ENCODE peak calls at places on chromosomes 5 and 9, in nine cellular contexts. N, D, A, T, W, B, X, Z and U are unnamed samples.

GRCh38 chr5:50711280-50711679 is 44.8 kb downstream of the PARP8 start:
- DNase-seq in N (peak), D (no peak), A (peak), T (no peak), W (no peak), B (no peak), X (no peak), Z (peak), U (no peak)

GRCh38 chr5:167716376-167716775 is 575.1 kb upstream of the WWC1 start:
- DNase-seq in N (no peak), D (no peak), A (no peak), T (no peak), W (no peak), B (peak), X (no peak), Z (no peak), U (no peak)

GRCh38 chr5:176870110-176870591 is 29.0 kb downstream of the HK3 start:
- DNase-seq in N (no peak), D (no peak), A (no peak), T (no peak), W (peak), B (no peak), X (no peak), Z (peak), U (peak)

GRCh38 chr5:113502073-113502472 is 11.4 kb upstream of the YTHDC2 start:
- DNase-seq in N (no peak), D (no peak), A (no peak), T (no peak), W (no peak), B (no peak), X (no peak), Z (no peak), U (no peak)

GRCh38 chr5:55188656-55189380 is 15.8 kb upstream of the CDC20B start:
- DNase-seq in N (no peak), D (no peak), A (no peak), T (no peak), W (no peak), B (no peak), X (no peak), Z (no peak), U (no peak)

GRCh38 chr5:110549301-110549700 is 177.2 kb downstream of the TMEM232 start:
- DNase-seq in N (no peak), D (no peak), A (no peak), T (no peak), W (no peak), B (no peak), X (no peak), Z (no peak), U (peak)

GRCh38 chr5:96627792-96628191 is 34.4 kb upstream of the CAST start:
- DNase-seq in N (no peak), D (no peak), A (no peak), T (no peak), W (no peak), B (no peak), X (no peak), Z (no peak), U (no peak)

GRCh38 chr5:56313596-56313995 is 80.5 kb upstream of the ANKRD55 start:
- DNase-seq in N (no peak), D (no peak), A (no peak), T (no peak), W (no peak), B (no peak), X (no peak), Z (no peak), U (peak)

GRCh38 chr5:151427258-151427657 is 20.1 kb upstream of the SLC36A1 start:
- DNase-seq in N (no peak), D (no peak), A (no peak), T (no peak), W (no peak), B (no peak), X (no peak), Z (no peak), U (no peak)

GRCh38 chr5:33470544-33470943 is 29.8 kb downstream of the TARS1 start:
- DNase-seq in N (no peak), D (no peak), A (peak), T (no peak), W (no peak), B (peak), X (no peak), Z (peak), U (peak)

GRCh38 chr9:15353892-15354291 is 46.9 kb upstream of the TTC39B start:
- DNase-seq in N (no peak), D (no peak), A (no peak), T (no peak), W (no peak), B (no peak), X (no peak), Z (no peak), U (no peak)

GRCh38 chr9:128108784-128109709 is 18.5 kb downstream of the PTGES2 start:
- DNase-seq in N (no peak), D (no peak), A (no peak), T (no peak), W (peak), B (no peak), X (no peak), Z (no peak), U (no peak)

GRCh38 chr5:173318881-173319609 is 9.2 kb downstream of the STC2 start:
- DNase-seq in N (no peak), D (no peak), A (no peak), T (no peak), W (no peak), B (no peak), X (no peak), Z (no peak), U (no peak)

GRCh38 chr5:151448038-151448985 is 909 bp downstream of the SLC36A1 start:
- DNase-seq in N (no peak), D (no peak), A (no peak), T (no peak), W (peak), B (no peak), X (no peak), Z (peak), U (peak)

GRCh38 chr9:121267689-121268597 is at the start of gene GSN:
- DNase-seq in N (peak), D (peak), A (peak), T (peak), W (peak), B (no peak), X (no peak), Z (peak), U (peak)

GRCh38 chr5:96565843-96566242 is 96.3 kb upstream of the CAST start:
- DNase-seq in N (no peak), D (no peak), A (no peak), T (no peak), W (no peak), B (peak), X (no peak), Z (peak), U (peak)

GRCh38 chr9:114662081-114662989 is 4.7 kb upstream of the TEX53 start:
- DNase-seq in N (peak), D (peak), A (no peak), T (no peak), W (peak), B (no peak), X (no peak), Z (peak), U (peak)

GRCh38 chr9:92600075-92600741 is 64.4 kb upstream of the ECM2 start:
- DNase-seq in N (no peak), D (no peak), A (no peak), T (no peak), W (no peak), B (no peak), X (no peak), Z (no peak), U (peak)

GRCh38 chr5:71780597-71780996 is 61.5 kb downstream of the CARTPT start:
- DNase-seq in N (no peak), D (no peak), A (no peak), T (no peak), W (no peak), B (no peak), X (no peak), Z (no peak), U (no peak)

GRCh38 chr9:128523199-128523925 is 18.8 kb downstream of the GLE1 start:
- DNase-seq in N (no peak), D (no peak), A (no peak), T (no peak), W (peak), B (peak), X (no peak), Z (peak), U (no peak)

GRCh38 chr5:125874717-125875116 is 548.5 kb upstream of the GRAMD2B start:
- DNase-seq in N (no peak), D (no peak), A (peak), T (no peak), W (peak), B (no peak), X (no peak), Z (peak), U (peak)

GRCh38 chr9:15352301-15352700 is 45.3 kb upstream of the TTC39B start:
- DNase-seq in N (no peak), D (no peak), A (no peak), T (no peak), W (no peak), B (no peak), X (no peak), Z (no peak), U (peak)

GRCh38 chr5:99025298-99026045 is 96.7 kb upstream of the CHD1 start:
- DNase-seq in N (no peak), D (no peak), A (no peak), T (no peak), W (no peak), B (no peak), X (no peak), Z (no peak), U (no peak)

GRCh38 chr5:19125956-19126713 is 861.9 kb downstream of the CDH18 start:
- DNase-seq in N (no peak), D (no peak), A (no peak), T (no peak), W (no peak), B (no peak), X (no peak), Z (peak), U (peak)

GRCh38 chr5:145752534-145752933 is 82.6 kb downstream of the PRELID2 start:
- DNase-seq in N (no peak), D (no peak), A (no peak), T (no peak), W (no peak), B (no peak), X (no peak), Z (no peak), U (no peak)

GRCh38 chr9:110977259-110977709 is 61.0 kb downstream of the LPAR1 start:
- DNase-seq in N (no peak), D (no peak), A (peak), T (no peak), W (no peak), B (peak), X (no peak), Z (peak), U (peak)

GRCh38 chr9:126860077-126860756 is at the start of gene ZBTB34:
- DNase-seq in N (peak), D (peak), A (peak), T (peak), W (peak), B (no peak), X (no peak), Z (peak), U (peak)

GRCh38 chr5:73135021-73135420 is 14.6 kb downstream of the TMEM171 start:
- DNase-seq in N (no peak), D (no peak), A (no peak), T (no peak), W (no peak), B (no peak), X (no peak), Z (no peak), U (no peak)

GRCh38 chr9:32502459-32502858 is 23.5 kb downstream of the RIGI start:
- DNase-seq in N (no peak), D (no peak), A (no peak), T (no peak), W (no peak), B (no peak), X (no peak), Z (peak), U (peak)

GRCh38 chr9:121772600-121773285 is 121.3 kb downstream of the DAB2IP start:
- DNase-seq in N (no peak), D (no peak), A (no peak), T (peak), W (no peak), B (no peak), X (no peak), Z (no peak), U (no peak)

GRCh38 chr5:30804739-30805313 is 388.7 kb upstream of the CDH6 start:
- DNase-seq in N (no peak), D (no peak), A (peak), T (no peak), W (peak), B (no peak), X (no peak), Z (no peak), U (no peak)

GRCh38 chr9:12798066-12798770 is 23.4 kb downstream of the LURAP1L start:
- DNase-seq in N (no peak), D (no peak), A (no peak), T (no peak), W (no peak), B (no peak), X (no peak), Z (peak), U (peak)

GRCh38 chr5:78108564-78108963 is 185.9 kb downstream of the AP3B1 start:
- DNase-seq in N (no peak), D (no peak), A (no peak), T (no peak), W (no peak), B (no peak), X (no peak), Z (no peak), U (no peak)